ENCODE peak calls at places on chromosome 13, in ten cellular contexts. I is body of pancreas; S is activated CD8-positive, alpha-beta memory T cell treated with anti-CD3 and anti-CD28 coated beads, Interleukin-2, amount 10 ng/mL, durations not matched to agents 7 days and 5 days; X is effector memory CD8-positive, alpha-beta T cell; O is pancreas; G is left cardiac atrium; D is A549; Z is GM23338; A is activated CD8-positive, alpha-beta T cell treated with anti-CD3 and anti-CD28 coated beads for 36 hours; F is PC-3. C is an unnamed sample.

GRCh38 chr13:22427041-22427440 is 753.7 kb upstream of the SGCG start:
- ATAC-seq in I (no peak), S (no peak), X (no peak), O (no peak), G (peak), D (no peak), Z (no peak), A (no peak), F (no peak), C (no peak)

GRCh38 chr13:20412761-20413355 is 112.8 kb downstream of the CRYL1 start:
- ATAC-seq in I (no peak), S (peak), X (peak), O (no peak), G (no peak), D (no peak), Z (peak), A (peak), F (no peak), C (no peak)

GRCh38 chr13:96809366-96810096 is 184.7 kb downstream of the OXGR1 start:
- ATAC-seq in I (no peak), S (no peak), X (no peak), O (no peak), G (peak), D (no peak), Z (no peak), A (no peak), F (no peak), C (no peak)

GRCh38 chr13:112119192-112120030 is 52.5 kb downstream of the SOX1 start:
- ATAC-seq in I (no peak), S (no peak), X (no peak), O (no peak), G (no peak), D (no peak), Z (no peak), A (no peak), F (no peak), C (no peak)

GRCh38 chr13:66519259-66519658 is 710.9 kb downstream of the PCDH9 start:
- ATAC-seq in I (no peak), S (no peak), X (no peak), O (no peak), G (no peak), D (no peak), Z (no peak), A (no peak), F (no peak), C (no peak)

GRCh38 chr13:81106348-81106747 is 765.4 kb upstream of the SPRY2 start:
- ATAC-seq in I (no peak), S (no peak), X (no peak), O (no peak), G (no peak), D (no peak), Z (no peak), A (no peak), F (no peak), C (no peak)

GRCh38 chr13:73339086-73339485 is 280.3 kb downstream of the KLF5 start:
- ATAC-seq in I (no peak), S (no peak), X (no peak), O (no peak), G (no peak), D (no peak), Z (no peak), A (no peak), F (no peak), C (no peak)

GRCh38 chr13:26022538-26023292 is 29.1 kb downstream of the SHISA2 start:
- ATAC-seq in I (peak), S (no peak), X (no peak), O (peak), G (peak), D (no peak), Z (no peak), A (no peak), F (peak), C (peak)

GRCh38 chr13:47289578-47289977 is 392.7 kb upstream of the HTR2A start:
- ATAC-seq in I (no peak), S (no peak), X (no peak), O (no peak), G (no peak), D (no peak), Z (no peak), A (no peak), F (peak), C (no peak)

GRCh38 chr13:88063741-88064140 is 392.6 kb downstream of the SLITRK5 start:
- ATAC-seq in I (no peak), S (no peak), X (no peak), O (no peak), G (no peak), D (no peak), Z (no peak), A (no peak), F (no peak), C (no peak)

GRCh38 chr13:112748947-112749346 is 59.1 kb downstream of the ATP11A start:
- ATAC-seq in I (peak), S (no peak), X (no peak), O (no peak), G (peak), D (no peak), Z (no peak), A (no peak), F (no peak), C (peak)

GRCh38 chr13:21747456-21747855 is 76.6 kb downstream of the FGF9 start:
- ATAC-seq in I (no peak), S (no peak), X (no peak), O (no peak), G (no peak), D (no peak), Z (no peak), A (no peak), F (no peak), C (no peak)

C was measured in gastroesophageal sphincter.